ENCODE peak calls at places on chromosomes 3 and 15, in five cellular contexts. E, S, H, O and K are unnamed samples.
A peak's percentile ranks its signal among the peaks of the same experiment; 100 is the strongest.

GRCh38 chr3:55519016-55519415 is 31.9 kb upstream of the WNT5A start:
- DNase-seq in E (no peak), O (peak; percentile 15), S (no peak), H (peak; percentile 76), K (no peak)

GRCh38 chr3:24237971-24238767 is 256.5 kb downstream of the THRB start:
- DNase-seq in H (peak; percentile 89), E (no peak), O (peak; percentile 95), S (peak; percentile 63), K (peak; percentile 73)

GRCh38 chr3:9396301-9396631 is 1.1 kb upstream of the SETD5 start:
- DNase-seq in O (peak; percentile 97), E (no peak), S (peak; percentile 95), H (peak; percentile 97), K (peak; percentile 95)

GRCh38 chr3:105867690-105868449 is 942 bp downstream of the CBLB start:
- DNase-seq in O (peak; percentile 39), H (peak; percentile 49), E (no peak), S (no peak), K (no peak)

GRCh38 chr3:39809181-39809994 is at the start of gene MYRIP:
- DNase-seq in H (no peak), O (no peak), E (peak; percentile 83), S (peak; percentile 86), K (peak; percentile 88)

GRCh38 chr3:120450914-120451669 is at the start of gene FSTL1:
- DNase-seq in S (peak; percentile 80), E (peak; percentile 91), H (no peak), O (peak; percentile 68), K (peak; percentile 33)

GRCh38 chr15:45122719-45123118 is 7.0 kb downstream of the DUOXA1 start:
- DNase-seq in S (no peak), E (no peak), O (no peak), H (no peak), K (no peak)

GRCh38 chr3:128054363-128054762 is 2.1 kb downstream of the SEC61A1 start:
- DNase-seq in H (peak; percentile 54), S (no peak), E (no peak), O (peak; percentile 40), K (no peak)

GRCh38 chr3:37595784-37596180 is 265.9 kb upstream of the CTDSPL start:
- DNase-seq in S (no peak), E (no peak), H (no peak), O (no peak), K (no peak)

GRCh38 chr3:64490180-64490579 is 197.6 kb downstream of the ADAMTS9 start:
- DNase-seq in O (no peak), E (no peak), S (no peak), H (no peak), K (no peak)

GRCh38 chr15:43896543-43896942 is 69.7 kb downstream of the WDR76 start:
- DNase-seq in H (peak; percentile 15), E (no peak), S (no peak), O (no peak), K (no peak)

GRCh38 chr3:63051920-63052319 is 176.7 kb upstream of the CADPS start:
- DNase-seq in E (no peak), S (no peak), H (no peak), O (no peak), K (no peak)

GRCh38 chr3:182983811-182984210 is 3.5 kb upstream of the DCUN1D1 start:
- DNase-seq in O (peak; percentile 49), S (no peak), E (no peak), H (no peak), K (no peak)

GRCh38 chr3:75171632-75172230 is 492.4 kb upstream of the FRG2C start:
- DNase-seq in E (no peak), H (no peak), O (peak; percentile 43), S (no peak), K (no peak)

GRCh38 chr3:151553873-151554272 is 93.0 kb upstream of the IGSF10 start:
- DNase-seq in H (no peak), S (no peak), E (peak; percentile 52), O (peak; percentile 57), K (no peak)

GRCh38 chr15:94877833-94878232 is 646.5 kb downstream of the MCTP2 start:
- DNase-seq in O (no peak), H (no peak), E (no peak), S (no peak), K (no peak)

GRCh38 chr15:59751552-59752413 is 62.7 kb upstream of the BNIP2 start:
- DNase-seq in H (peak; percentile 41), E (no peak), S (no peak), O (peak; percentile 3), K (no peak)

GRCh38 chr3:52441122-52441771 is 3.7 kb downstream of the SEMA3G start:
- DNase-seq in O (no peak), E (peak; percentile 49), S (peak; percentile 23), H (no peak), K (no peak)

GRCh38 chr3:138442433-138442832 is 8.0 kb downstream of the ESYT3 start:
- DNase-seq in S (no peak), O (peak; percentile 31), H (no peak), E (no peak), K (no peak)

GRCh38 chr3:186644683-186645082 is 4.5 kb downstream of the FETUB start:
- DNase-seq in E (no peak), S (no peak), H (peak; percentile 85), O (no peak), K (no peak)

GRCh38 chr3:9947025-9947995 is 4.9 kb downstream of the PRRT3 start:
- DNase-seq in O (peak; percentile 70), E (peak; percentile 89), H (peak; percentile 61), S (peak; percentile 84), K (peak; percentile 87)

GRCh38 chr3:185460719-185461350 is 38.0 kb downstream of the TMEM41A start:
- DNase-seq in H (peak; percentile 11), E (no peak), S (no peak), O (peak; percentile 35), K (no peak)

GRCh38 chr15:58334803-58335202 is 97.0 kb upstream of the LIPC start:
- DNase-seq in S (no peak), H (no peak), O (no peak), E (no peak), K (no peak)

GRCh38 chr15:96333194-96334016 is 2.9 kb downstream of the NR2F2 start:
- DNase-seq in H (no peak), S (peak; percentile 68), E (peak; percentile 79), O (peak; percentile 75), K (no peak)

GRCh38 chr3:187802928-187803259 is 57.6 kb upstream of the BCL6 start:
- DNase-seq in H (no peak), S (no peak), O (no peak), E (no peak), K (no peak)

GRCh38 chr15:80906159-80906775 is 83.4 kb downstream of the MESD start:
- DNase-seq in E (no peak), H (no peak), S (no peak), O (peak; percentile 27), K (no peak)

GRCh38 chr3:195815169-195815771 is 3.5 kb upstream of the MUC4 start:
- DNase-seq in O (no peak), H (peak; percentile 30), S (peak; percentile 36), E (no peak), K (no peak)

GRCh38 chr3:179852117-179852886 is 184.4 kb downstream of the PEX5L start:
- DNase-seq in S (peak; percentile 46), O (peak; percentile 76), E (no peak), H (peak; percentile 46), K (no peak)

GRCh38 chr15:25441111-25441510 is 2.3 kb upstream of the UBE3A start:
- DNase-seq in O (no peak), H (no peak), E (no peak), S (no peak), K (no peak)

GRCh38 chr3:46706771-46707582 is 5.8 kb downstream of the TMIE start:
- DNase-seq in E (peak; percentile 25), O (no peak), H (no peak), S (no peak), K (no peak)

DNA sequence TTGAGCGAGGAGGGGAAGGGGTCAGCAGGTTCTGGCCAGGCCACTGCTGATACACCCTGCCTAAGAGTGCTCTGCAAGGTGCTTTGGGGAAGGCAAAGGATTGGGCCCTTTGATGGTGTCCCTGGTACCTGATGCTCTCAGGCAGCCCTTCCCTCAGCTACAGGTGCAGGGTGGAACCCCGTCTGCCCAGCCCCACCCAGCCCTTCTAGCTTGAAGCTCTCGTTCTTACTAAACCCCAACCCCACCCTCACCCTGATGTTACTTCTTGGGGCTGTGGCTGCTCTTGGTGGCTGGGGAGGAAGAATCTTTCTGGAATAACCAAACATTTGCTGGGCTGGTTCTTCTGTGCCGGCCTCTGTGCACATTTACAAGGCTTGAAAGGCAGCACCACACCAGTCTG is 6.4 kb downstream of the GNAI2 start:
- DNase-seq in H (no peak), E (no peak), O (no peak), S (no peak), K (no peak)
- H3K4me1 ChIP-seq in H (peaks cover 67% of the 10 kb centered on the region), E (peaks cover 41% of the 10 kb centered on the region), O (peaks cover 45% of the 10 kb centered on the region), S (peaks cover 15% of the 10 kb centered on the region), K (peaks cover 72% of the 10 kb centered on the region)

GRCh38 chr3:171805687-171806086 is 4.6 kb downstream of the PLD1 start:
- DNase-seq in E (no peak), O (no peak), S (no peak), H (no peak), K (no peak)

GRCh38 chr3:171806200-171807128 is 3.8 kb downstream of the PLD1 start:
- DNase-seq in S (no peak), E (no peak), H (peak; percentile 86), O (peak; percentile 95), K (no peak)

GRCh38 chr3:171809513-171810277 is 588 bp downstream of the PLD1 start:
- DNase-seq in E (peak; percentile 97), O (peak; percentile 95), S (peak; percentile 67), H (peak; percentile 83), K (peak; percentile 89)

GRCh38 chr3:171807129-171807675 is 3.1 kb downstream of the PLD1 start:
- DNase-seq in O (no peak), E (no peak), H (no peak), S (no peak), K (no peak)

DNA sequence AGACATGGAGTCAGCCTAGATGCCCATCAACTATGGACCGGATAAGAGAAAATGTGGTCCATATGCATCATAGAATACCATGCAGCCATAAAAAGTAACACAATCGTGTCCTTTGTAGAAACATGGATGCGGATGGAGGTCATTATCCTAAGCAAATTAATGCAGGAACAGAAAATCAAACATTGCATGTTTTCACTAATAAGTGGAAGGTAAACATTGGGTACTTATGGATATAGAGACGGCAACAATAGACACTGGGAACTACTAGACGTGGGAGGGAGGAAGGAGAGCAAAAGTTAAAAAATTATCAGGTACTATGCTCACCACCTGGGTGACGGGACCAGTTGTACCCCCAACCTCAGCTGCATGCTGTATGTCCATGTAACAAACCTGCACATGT is 2.5 kb downstream of the PLD1 start:
- DNase-seq in S (no peak), E (no peak), O (no peak), H (no peak), K (no peak)
- H3K4me1 ChIP-seq in S (no peaks in the 10 kb centered on the region), E (peaks cover 4% of the 10 kb centered on the region), O (peaks cover 15% of the 10 kb centered on the region), H (peaks cover 40% of the 10 kb centered on the region), K (peaks cover 12% of the 10 kb centered on the region)

DNA sequence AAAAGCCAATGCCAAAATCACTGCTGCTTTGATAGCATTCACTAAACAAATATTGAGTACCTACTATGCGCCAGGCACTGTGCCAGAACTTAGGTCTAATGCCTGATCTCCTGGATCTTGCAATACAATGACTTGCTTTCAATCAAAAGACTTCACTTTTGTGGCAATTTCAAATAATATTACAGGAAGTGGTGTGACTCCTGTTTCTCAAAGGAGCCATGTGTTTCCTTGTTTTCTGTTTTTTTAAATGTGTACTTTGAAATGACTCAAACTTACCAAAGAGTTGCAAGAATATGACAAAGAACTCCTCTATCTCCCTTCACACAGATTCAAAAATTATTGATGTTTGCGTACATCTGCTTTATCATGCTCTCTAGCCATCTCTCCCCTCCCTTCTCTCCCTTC is 18.3 kb downstream of the OSBPL10 start:
- DNase-seq in H (peak; percentile 67), E (no peak), S (no peak), O (no peak), K (no peak)
- H3K4me1 ChIP-seq in H (peaks cover 51% of the 10 kb centered on the region), E (peaks cover 3% of the 10 kb centered on the region), S (peaks cover 11% of the 10 kb centered on the region), O (peaks cover 14% of the 10 kb centered on the region), K (no peaks in the 10 kb centered on the region)

GRCh38 chr15:69526696-69527095 is 74.1 kb downstream of the RPLP1 start:
- DNase-seq in O (no peak), E (no peak), H (no peak), S (peak; percentile 17), K (no peak)
- H3K4me1 ChIP-seq in O (no peaks in the 10 kb centered on the region), E (peaks cover 3% of the 10 kb centered on the region), H (no peaks in the 10 kb centered on the region), S (peaks cover 8% of the 10 kb centered on the region), K (peaks cover 17% of the 10 kb centered on the region)